ENCODE peak calls at places on chromosomes 4 and X, in five cellular contexts. L, J, Q, T and A are unnamed samples.
A peak's percentile ranks its signal among the peaks of the same experiment; 100 is the strongest.

GRCh38 chr4:78560296-78560963 is 8.9 kb downstream of the ANXA3 start:
- DNase-seq in L (peak; percentile 31), J (no peak), Q (no peak), T (no peak), A (no peak)

GRCh38 chrX:11458175-11458574 is 165.0 kb downstream of the AMELX start:
- DNase-seq in L (no peak), J (no peak), Q (no peak), T (no peak), A (no peak)

GRCh38 chrX:139086243-139086642 is 374.7 kb upstream of the FGF13 start:
- DNase-seq in L (no peak), J (no peak), Q (no peak), T (no peak), A (no peak)

GRCh38 chr4:5751073-5751917 is 40.3 kb downstream of the EVC start:
- DNase-seq in L (no peak), J (no peak), Q (no peak), T (no peak), A (no peak)

GRCh38 chr4:33996075-33996718 is 2248.1 kb downstream of the ARAP2 start:
- DNase-seq in L (no peak), J (no peak), Q (no peak), T (no peak), A (no peak)

GRCh38 chr4:89836897-89837384 is at the start of gene SNCA:
- DNase-seq in L (peak; percentile 45), J (no peak), Q (peak; percentile 90), T (no peak), A (peak; percentile 87)

GRCh38 chrX:132853040-132853439 is 105.4 kb downstream of the HS6ST2 start:
- DNase-seq in L (no peak), J (no peak), Q (no peak), T (no peak), A (no peak)

GRCh38 chr4:44421330-44421729 is 27.3 kb downstream of the KCTD8 start:
- DNase-seq in L (no peak), J (no peak), Q (no peak), T (no peak), A (no peak)

GRCh38 chrX:140526138-140526537 is 21.3 kb upstream of the SOX3 start:
- DNase-seq in L (no peak), J (no peak), Q (no peak), T (no peak), A (no peak)

GRCh38 chr4:111449657-111450056 is 695.6 kb upstream of the FAM241A start:
- DNase-seq in L (no peak), J (no peak), Q (no peak), T (no peak), A (no peak)

GRCh38 chr4:183576701-183577100 is 71.8 kb downstream of the ING2 start:
- DNase-seq in L (no peak), J (no peak), Q (no peak), T (no peak), A (no peak)

GRCh38 chr4:22500128-22500611 is 15.7 kb downstream of the ADGRA3 start:
- DNase-seq in L (no peak), J (no peak), Q (no peak), T (no peak), A (no peak)

GRCh38 chr4:78145622-78146021 is 88.5 kb downstream of the FRAS1 start:
- DNase-seq in L (no peak), J (no peak), Q (no peak), T (no peak), A (no peak)

GRCh38 chrX:122572461-122572860 is 611.6 kb upstream of the GRIA3 start:
- DNase-seq in L (no peak), J (no peak), Q (no peak), T (no peak), A (no peak)

GRCh38 chrX:14497184-14497666 is 32.1 kb upstream of the GLRA2 start:
- DNase-seq in L (no peak), J (peak; percentile 12), Q (no peak), T (no peak), A (no peak)

GRCh38 chrX:80471582-80471981 is 51.3 kb downstream of the TENT5D start:
- DNase-seq in L (no peak), J (no peak), Q (no peak), T (no peak), A (no peak)

GRCh38 chr4:181650033-181650825 is 593.0 kb upstream of the TENM3 start:
- DNase-seq in L (no peak), J (no peak), Q (no peak), T (no peak), A (no peak)

GRCh38 chr4:41232406-41232805 is 18.1 kb upstream of the APBB2 start:
- DNase-seq in L (no peak), J (no peak), Q (no peak), T (no peak), A (no peak)

GRCh38 chr4:92994727-92995126 is 691.0 kb downstream of the GRID2 start:
- DNase-seq in L (no peak), J (no peak), Q (no peak), T (no peak), A (no peak)

GRCh38 chr4:183987987-183988392 is 82.9 kb downstream of the STOX2 start:
- DNase-seq in L (peak; percentile 64), J (no peak), Q (peak; percentile 54), T (peak; percentile 7), A (no peak)

GRCh38 chrX:13855689-13856425 is 39.0 kb upstream of the GPM6B start:
- DNase-seq in L (no peak), J (no peak), Q (no peak), T (no peak), A (no peak)

GRCh38 chrX:78945186-78945912 is at the start of gene P2RY10:
- DNase-seq in L (no peak), J (peak; percentile 85), Q (no peak), T (no peak), A (no peak)

GRCh38 chr4:141193516-141193915 is 27.2 kb upstream of the ZNF330 start:
- DNase-seq in L (no peak), J (no peak), Q (peak; percentile 11), T (no peak), A (no peak)

GRCh38 chrX:129115104-129115503 is 408.2 kb downstream of the SMARCA1 start:
- DNase-seq in L (peak; percentile 41), J (no peak), Q (peak; percentile 47), T (peak; percentile 45), A (no peak)

GRCh38 chrX:144334577-144334976 is 450.7 kb downstream of the UBE2NL start:
- DNase-seq in L (peak; percentile 9), J (no peak), Q (peak; percentile 1), T (no peak), A (peak; percentile 44)

GRCh38 chr4:2866160-2866861 is 22.7 kb downstream of the ADD1 start:
- DNase-seq in L (no peak), J (no peak), Q (no peak), T (peak; percentile 31), A (no peak)

GRCh38 chr4:66430856-66431255 is 760.6 kb upstream of the EPHA5 start:
- DNase-seq in L (no peak), J (no peak), Q (no peak), T (no peak), A (peak; percentile 9)

GRCh38 chr4:176927117-176927516 is 134.4 kb upstream of the VEGFC start:
- DNase-seq in L (no peak), J (no peak), Q (no peak), T (no peak), A (no peak)

GRCh38 chr4:70559216-70559830 is 32.7 kb upstream of the AMBN start:
- DNase-seq in L (peak; percentile 62), J (no peak), Q (peak; percentile 37), T (peak; percentile 67), A (peak; percentile 53)

GRCh38 chrX:47321386-47321785 is 49.0 kb upstream of the ZNF157 start:
- DNase-seq in L (peak; percentile 61), J (no peak), Q (no peak), T (no peak), A (peak; percentile 78)

GRCh38 chr4:77194989-77195388 is 38.0 kb downstream of the CCNG2 start:
- DNase-seq in L (no peak), J (no peak), Q (no peak), T (no peak), A (no peak)

GRCh38 chr4:184583738-184584502 is 65.3 kb downstream of the CASP3 start:
- DNase-seq in L (no peak), J (peak; percentile 41), Q (no peak), T (no peak), A (no peak)

GRCh38 chr4:128386761-128387599 is 99.4 kb upstream of the PGRMC2 start:
- DNase-seq in L (peak; percentile 67), J (no peak), Q (peak; percentile 67), T (no peak), A (no peak)

GRCh38 chr4:152244659-152245058 is 291.2 kb downstream of the FBXW7 start:
- DNase-seq in L (no peak), J (no peak), Q (no peak), T (no peak), A (no peak)

GRCh38 chr4:152247271-152247975 is 288.5 kb downstream of the FBXW7 start:
- DNase-seq in L (no peak), J (no peak), Q (peak; percentile 34), T (no peak), A (no peak)

GRCh38 chr4:152248347-152248746 is 287.5 kb downstream of the FBXW7 start:
- DNase-seq in L (no peak), J (no peak), Q (no peak), T (no peak), A (no peak)

GRCh38 chr4:152245706-152246105 is 290.2 kb downstream of the FBXW7 start:
- DNase-seq in L (no peak), J (no peak), Q (no peak), T (no peak), A (no peak)

GRCh38 chr4:152246659-152247058 is 289.2 kb downstream of the FBXW7 start:
- DNase-seq in L (no peak), J (no peak), Q (no peak), T (no peak), A (no peak)
- TF ChIP-seq GABPA in L (no peak), J (no peak), Q (no peak), T (no peak), A (no peak)

GRCh38 chrX:3425031-3425430 is 78.6 kb upstream of the MXRA5 start:
- DNase-seq in L (no peak), J (no peak), Q (no peak), T (no peak), A (no peak)
- TF ChIP-seq RFX5 in L (no peak), J (no peak), Q (no peak), T (no peak), A (no peak)

GRCh38 chrX:1486177-1486576 is 33.5 kb upstream of the ASMTL start:
- DNase-seq in L (no peak), J (no peak), Q (no peak), T (no peak), A (no peak)
- TF ChIP-seq GABPA in L (no peak), J (no peak), Q (no peak), T (no peak), A (no peak)

DNA sequence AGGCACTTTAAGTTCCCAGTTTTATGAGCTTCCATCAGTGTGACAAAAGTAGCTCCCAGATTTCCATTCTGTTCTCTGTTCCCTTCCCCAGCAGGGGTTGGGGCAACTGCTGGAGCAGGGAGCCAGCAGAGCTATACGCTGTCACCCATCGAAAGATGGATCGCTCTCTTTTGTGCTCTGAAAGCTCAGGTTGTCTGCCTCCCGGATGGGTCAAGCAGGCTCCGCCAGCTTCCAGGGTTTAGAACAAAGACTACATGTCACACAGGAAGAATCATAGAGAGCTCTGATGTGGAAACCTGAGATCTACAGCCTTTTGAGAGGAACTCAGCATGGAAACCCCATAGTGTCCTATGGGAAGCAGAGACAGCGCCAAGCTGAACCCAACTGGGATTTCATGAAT is 205.4 kb downstream of the HS3ST1 start:
- DNase-seq in L (no peak), J (no peak), Q (no peak), T (no peak), A (no peak)
- TF ChIP-seq RFX5 in L (no peak), J (no peak), Q (no peak), T (no peak), A (no peak)